ENCODE peak calls at places on chromosome 1, in five cellular contexts. X is endothelial cell of umbilical vein; W is CD4-positive, alpha-beta memory T cell; Q is CD8-positive, alpha-beta memory T cell; R is testis. K is an unnamed sample. For H3K4me1, the result is how much of the 10 kb centered on the place peaks cover.

GRCh38 chr1:110133436-110133835 is 16.9 kb upstream of the SLC6A17 start:
- DNase-seq in X (no peak), R (no peak), Q (no peak), W (no peak), K (no peak)

GRCh38 chr1:220918285-220918951 is 39.2 kb downstream of the HLX start:
- DNase-seq in Q (no peak), R (no peak), X (no peak), W (no peak), K (no peak)

GRCh38 chr1:109823543-109824348 is 60.0 kb upstream of the EPS8L3 start:
- DNase-seq in W (no peak), X (no peak), R (peak), Q (no peak), K (no peak)

GRCh38 chr1:53560572-53561487 is 101.6 kb downstream of the DMRTB1 start:
- DNase-seq in Q (no peak), R (no peak), W (no peak), X (no peak), K (no peak)

GRCh38 chr1:233025156-233025555 is 74.7 kb downstream of the NTPCR start:
- DNase-seq in W (no peak), X (peak), Q (no peak), R (peak), K (no peak)

GRCh38 chr1:12454406-12455391 is 163.3 kb downstream of the DHRS3 start:
- DNase-seq in R (no peak), Q (no peak), W (no peak), X (peak), K (peak)

GRCh38 chr1:231359113-231359512 is 21.0 kb downstream of the SPRTN start:
- DNase-seq in W (no peak), R (no peak), X (no peak), Q (no peak), K (no peak)

GRCh38 chr1:160567858-160568682 is 11.2 kb downstream of the CD84 start:
- DNase-seq in Q (peak), W (peak), X (no peak), R (no peak), K (no peak)

GRCh38 chr1:117838911-117839310 is 90.5 kb downstream of the GDAP2 start:
- DNase-seq in W (no peak), R (no peak), Q (no peak), X (peak), K (no peak)

GRCh38 chr1:115337633-115338456 is at the start of gene NGF:
- DNase-seq in R (peak), X (no peak), Q (no peak), W (no peak), K (no peak)

GRCh38 chr1:50421768-50422674 is 1.2 kb downstream of the DMRTA2 start:
- DNase-seq in X (no peak), R (no peak), Q (no peak), W (no peak), K (no peak)

GRCh38 chr1:193070942-193071341 is 11.5 kb downstream of the RO60 start:
- DNase-seq in R (no peak), X (no peak), Q (no peak), W (no peak), K (no peak)

GRCh38 chr1:84668185-84668584 is 22.1 kb downstream of the SSX2IP start:
- DNase-seq in R (no peak), W (no peak), Q (no peak), X (no peak), K (no peak)
- H3K4me1 ChIP-seq in R (under half), W (under half), Q (under half), X (under half), K (under half)

GRCh38 chr1:44817771-44818495 is 9.6 kb downstream of the BTBD19 start:
- DNase-seq in R (no peak), X (no peak), Q (no peak), W (no peak), K (no peak)
- H3K4me1 ChIP-seq in R (under half), X (under half), Q (under half), W (under half), K (under half)

GRCh38 chr1:44637590-44638411 is 36.5 kb downstream of the TMEM53 start:
- DNase-seq in R (peak), W (no peak), Q (no peak), X (no peak), K (no peak)

GRCh38 chr1:44634790-44635189 is 39.5 kb downstream of the TMEM53 start:
- DNase-seq in R (no peak), Q (no peak), W (no peak), X (no peak), K (no peak)

GRCh38 chr1:44636067-44636466 is 38.2 kb downstream of the TMEM53 start:
- DNase-seq in W (no peak), X (no peak), R (no peak), Q (no peak), K (no peak)

GRCh38 chr1:44636711-44637589 is 37.3 kb downstream of the TMEM53 start:
- DNase-seq in R (no peak), W (no peak), Q (no peak), X (no peak), K (no peak)

DNA sequence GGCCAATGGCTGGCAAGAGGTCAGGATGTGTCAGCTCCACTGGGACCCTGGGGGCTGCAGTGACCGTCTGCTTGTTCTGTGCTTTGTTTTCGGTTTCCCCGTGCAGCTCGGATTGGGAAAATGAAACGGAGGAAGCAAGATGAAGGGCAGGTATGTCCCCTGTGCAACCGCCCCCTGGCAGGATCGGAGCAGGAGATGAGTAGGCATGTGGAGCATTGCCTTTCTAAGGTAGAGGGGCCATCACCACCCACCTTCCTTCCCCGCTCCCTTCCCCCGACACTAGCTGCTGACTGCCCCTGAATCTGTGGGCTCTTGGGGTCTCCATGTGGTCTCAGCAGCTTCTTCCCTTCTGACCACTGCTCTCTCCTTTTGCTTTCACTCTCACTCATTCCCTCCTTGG is 38.8 kb downstream of the TMEM53 start:
- DNase-seq in Q (no peak), W (no peak), R (no peak), X (no peak), K (no peak)
- H3K4me1 ChIP-seq in Q (under half), W (under half), R (under half), X (under half), K (under half)

GRCh38 chr1:10681296-10682113 is 114.9 kb downstream of the CASZ1 start:
- DNase-seq in W (no peak), Q (no peak), R (no peak), X (no peak), K (no peak)
- H3K4me1 ChIP-seq in W (under half), Q (under half), R (under half), X (under half), K (under half)

DNA sequence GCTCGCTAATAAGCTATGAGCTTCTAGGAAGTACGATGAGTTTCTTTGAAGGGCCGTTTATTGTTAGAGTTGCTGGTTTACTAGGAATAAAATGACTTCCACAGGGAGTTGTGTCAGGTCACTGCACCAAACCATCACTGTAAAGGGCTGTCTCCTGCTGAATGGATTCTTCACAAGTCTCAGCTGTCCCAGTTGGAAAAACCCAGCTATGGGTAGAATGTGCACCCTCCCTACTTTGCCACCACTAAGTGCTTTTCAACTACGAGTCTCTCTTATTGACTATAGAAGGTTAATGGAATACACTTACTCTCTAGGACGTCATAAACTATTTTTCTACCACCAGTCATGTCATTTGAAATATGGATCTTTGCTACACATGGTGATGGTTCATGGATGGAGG is 94.8 kb upstream of the BMP8A start:
- DNase-seq in Q (no peak), R (no peak), W (no peak), X (no peak), K (no peak)
- H3K4me1 ChIP-seq in Q (under half), R (half or more), W (half or more), X (half or more), K (under half)

GRCh38 chr1:100622037-100622436 is 84.1 kb downstream of the GPR88 start:
- DNase-seq in X (peak), R (no peak), W (no peak), Q (no peak), K (no peak)
- H3K4me1 ChIP-seq in X (under half), R (under half), W (under half), Q (under half), K (under half)

GRCh38 chr1:1021860-1022259 is 1.9 kb downstream of the AGRN start:
- DNase-seq in W (no peak), Q (no peak), R (no peak), X (no peak), K (no peak)
- H3K4me1 ChIP-seq in W (under half), Q (under half), R (under half), X (under half), K (under half)

K was measured in breast epithelium.